ENCODE peak calls at places on chromosomes 12 and 14, in ten cellular contexts. Z is psoas muscle; B is neural progenitor cell; Q is lung; E is lower lobe of right lung; A is fibroblast of lung; Y is adrenal gland; I is SK-N-SH; L is CD4-positive, alpha-beta T cell; O is heart left ventricle. G is an unnamed sample.

GRCh38 chr14:89628521-89628920 is 211.5 kb upstream of the FOXN3 start:
- DNase-seq in Z (no peak), B (no peak), Q (no peak), E (no peak), A (no peak), Y (no peak), I (no peak), L (no peak), O (no peak), G (no peak)

GRCh38 chr14:90409209-90409730 is 12.4 kb downstream of the CALM1 start:
- DNase-seq in Z (peak; percentile 38), B (no peak), Q (no peak), E (no peak), A (peak; percentile 99), Y (peak; percentile 34), I (no peak), L (no peak), O (peak; percentile 81), G (peak; percentile 57)

GRCh38 chr12:57803317-57803893 is 15.1 kb downstream of the AVIL start:
- DNase-seq in Z (no peak), B (peak; percentile 66), Q (peak; percentile 36), E (no peak), A (peak; percentile 37), Y (peak; percentile 53), I (peak; percentile 68), L (peak; percentile 10), O (peak; percentile 62), G (peak; percentile 70)

GRCh38 chr12:110165540-110166159 is 41.5 kb downstream of the IFT81 start:
- DNase-seq in Z (no peak), B (no peak), Q (no peak), E (no peak), A (no peak), Y (no peak), I (no peak), L (no peak), O (no peak), G (no peak)

GRCh38 chr14:101821528-101821927 is 60.0 kb downstream of the PPP2R5C start:
- DNase-seq in Z (no peak), B (no peak), Q (no peak), E (no peak), A (no peak), Y (no peak), I (no peak), L (peak; percentile 47), O (no peak), G (no peak)

GRCh38 chr14:69151458-69152180 is 1.3 kb downstream of the DCAF5 start:
- DNase-seq in Z (peak; percentile 71), B (peak; percentile 96), Q (peak; percentile 73), E (peak; percentile 84), A (peak; percentile 71), Y (peak; percentile 76), I (peak; percentile 93), L (peak; percentile 68), O (peak; percentile 83), G (peak; percentile 73)

GRCh38 chr14:75252254-75252837 is 26.3 kb upstream of the FOS start:
- DNase-seq in Z (no peak), B (no peak), Q (no peak), E (no peak), A (no peak), Y (no peak), I (no peak), L (no peak), O (no peak), G (peak; percentile 49)

GRCh38 chr12:67377541-67377940 is 108.4 kb downstream of the CAND1 start:
- DNase-seq in Z (no peak), B (no peak), Q (no peak), E (no peak), A (no peak), Y (no peak), I (no peak), L (no peak), O (no peak), G (peak; percentile 26)

GRCh38 chr12:118035194-118036041 is 18.9 kb downstream of the RFC5 start:
- DNase-seq in Z (no peak), B (peak; percentile 5), Q (no peak), E (no peak), A (peak; percentile 31), Y (no peak), I (peak; percentile 27), L (no peak), O (no peak), G (no peak)
- H3K27ac ChIP-seq in Z (no peak overlapping the region), B (no peak overlapping the region), Q (no peak overlapping the region), E (no peak overlapping the region), A (peak overlapping the region; percentile 53), Y (no peak overlapping the region), I (no peak overlapping the region), L (peak overlapping the region; percentile 31), O (no peak overlapping the region), G (peak overlapping the region; percentile 31)

GRCh38 chr14:33848009-33848408 is 102.9 kb downstream of the EGLN3 start:
- DNase-seq in Z (no peak), B (no peak), Q (no peak), E (no peak), A (no peak), Y (no peak), I (no peak), L (no peak), O (no peak), G (no peak)

GRCh38 chr14:33849455-33849801 is 101.4 kb downstream of the EGLN3 start:
- DNase-seq in Z (no peak), B (no peak), Q (no peak), E (no peak), A (no peak), Y (no peak), I (no peak), L (no peak), O (no peak), G (no peak)

GRCh38 chr14:33847066-33847465 is 103.8 kb downstream of the EGLN3 start:
- DNase-seq in Z (no peak), B (no peak), Q (no peak), E (no peak), A (peak; percentile 87), Y (no peak), I (no peak), L (no peak), O (no peak), G (no peak)

GRCh38 chr14:33850826-33851225 is 100.0 kb downstream of the EGLN3 start:
- DNase-seq in Z (no peak), B (no peak), Q (no peak), E (no peak), A (no peak), Y (no peak), I (no peak), L (no peak), O (no peak), G (no peak)

DNA sequence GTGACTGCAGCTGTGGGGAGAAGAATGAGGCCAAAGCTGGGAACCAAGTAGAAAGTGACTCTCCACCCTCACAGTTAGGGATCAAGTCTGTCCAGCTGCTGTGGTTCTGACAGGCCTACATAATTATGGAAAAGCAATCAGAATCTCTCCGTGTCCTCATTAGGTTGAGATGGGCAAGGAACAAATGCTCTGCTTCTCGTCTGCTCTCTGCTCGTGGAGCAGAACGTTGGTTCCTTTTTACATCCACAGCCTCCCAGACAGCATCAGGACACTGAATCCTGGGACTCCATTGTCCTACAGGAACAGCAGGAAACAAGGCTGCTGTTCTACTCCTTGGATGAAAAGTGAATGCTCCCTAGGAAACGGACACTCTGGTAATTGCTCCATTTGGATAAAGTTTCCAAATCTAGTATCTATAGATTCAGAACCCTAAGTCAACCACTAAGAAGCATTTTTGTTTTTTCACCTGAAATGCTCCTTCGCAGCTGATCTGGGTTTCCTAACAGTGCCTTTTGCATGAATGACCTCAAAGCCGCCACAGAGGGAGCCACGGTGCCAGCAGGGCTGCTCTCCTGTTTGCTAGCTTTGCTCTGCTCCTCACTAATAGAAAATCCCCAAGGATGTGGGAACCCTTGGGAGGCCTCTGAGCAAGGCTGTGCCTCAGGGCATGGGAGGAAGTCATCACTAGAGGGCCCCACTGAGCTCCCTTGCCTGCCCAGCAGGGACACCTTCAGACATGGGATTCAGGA is 102.0 kb downstream of the EGLN3 start:
- DNase-seq in Z (peak; percentile 32), B (peak; percentile 94), Q (peak; percentile 41), E (no peak), A (peak; percentile 49), Y (peak; percentile 53), I (peak; percentile 50), L (no peak), O (peak; percentile 72), G (peak; percentile 34)
- TF ChIP-seq CTCF in Z (peak; percentile 70), B (peak; percentile 96), Q (peak; percentile 7), E (peak; percentile 56), A (peak; percentile 36), Y (peak; percentile 55), I (peak; percentile 65), L (no peak), O (peak; percentile 79), G (peak; percentile 23)

GRCh38 chr14:93981316-93981715 is 4.9 kb upstream of the ASB2 start:
- DNase-seq in Z (no peak), B (no peak), Q (no peak), E (no peak), A (no peak), Y (no peak), I (no peak), L (no peak), O (no peak), G (no peak)

GRCh38 chr14:93981874-93982683 is 5.7 kb upstream of the ASB2 start:
- DNase-seq in Z (no peak), B (peak; percentile 22), Q (no peak), E (no peak), A (no peak), Y (no peak), I (no peak), L (no peak), O (no peak), G (no peak)

GRCh38 chr14:93982684-93983007 is 6.3 kb upstream of the ASB2 start:
- DNase-seq in Z (no peak), B (no peak), Q (no peak), E (peak; percentile 28), A (no peak), Y (no peak), I (no peak), L (no peak), O (peak; percentile 66), G (no peak)

GRCh38 chr14:93984987-93985410 is 8.6 kb upstream of the ASB2 start:
- DNase-seq in Z (peak; percentile 72), B (peak; percentile 65), Q (no peak), E (peak; percentile 27), A (peak; percentile 97), Y (peak; percentile 90), I (peak; percentile 47), L (no peak), O (no peak), G (peak; percentile 26)

DNA sequence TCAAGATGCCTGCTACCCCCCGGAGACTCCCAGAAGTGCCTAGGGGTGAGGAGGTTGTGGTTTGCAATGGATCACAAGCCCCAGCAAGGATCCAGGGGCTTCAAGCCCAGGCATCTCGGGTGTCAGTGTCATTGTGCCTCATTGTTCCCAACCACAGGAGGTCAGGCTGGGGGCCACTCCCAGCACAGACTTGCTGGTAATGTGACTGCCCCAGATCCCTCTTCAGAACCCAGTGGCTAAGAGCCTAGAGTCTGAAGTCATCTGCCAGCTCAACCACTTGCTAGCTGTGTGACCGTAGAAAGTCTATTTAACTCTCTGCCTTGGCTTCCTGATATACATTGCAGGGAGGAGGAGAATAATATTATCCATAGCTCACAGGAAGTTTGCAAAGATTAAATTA is 7.7 kb upstream of the ASB2 start:
- DNase-seq in Z (peak; percentile 55), B (no peak), Q (no peak), E (peak; percentile 26), A (peak; percentile 69), Y (no peak), I (no peak), L (no peak), O (no peak), G (no peak)
- H3K27ac ChIP-seq in Z (peak overlapping the region; percentile 98), B (no peak overlapping the region), Q (no peak overlapping the region), E (no peak overlapping the region), A (no peak overlapping the region), Y (no peak overlapping the region), I (no peak overlapping the region), L (no peak overlapping the region), O (peak overlapping the region; percentile 90), G (no peak overlapping the region)

DNA sequence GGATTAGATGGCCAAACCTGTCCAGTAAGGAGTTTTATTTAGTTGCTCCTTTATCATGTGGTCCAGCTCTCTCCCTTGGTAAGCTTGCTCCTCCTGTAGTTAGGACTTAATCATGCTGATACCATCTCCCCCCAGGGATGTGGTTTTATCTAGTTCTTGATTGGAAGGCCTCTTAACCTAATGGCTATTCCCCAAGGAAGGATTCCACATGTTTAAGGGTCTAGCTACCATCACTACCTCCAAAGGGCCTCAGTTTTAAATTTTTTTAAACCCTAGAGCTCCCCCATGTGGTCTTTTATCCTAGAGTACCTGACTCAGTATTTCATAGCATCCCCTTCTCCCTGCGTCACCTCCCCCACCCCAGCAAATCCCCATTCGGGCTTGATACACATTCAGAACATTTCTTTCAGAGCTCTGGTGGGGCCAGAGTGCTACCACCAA is 22.5 kb downstream of the MAP3K12 start:
- DNase-seq in Z (no peak), B (peak; percentile 46), Q (no peak), E (no peak), A (no peak), Y (no peak), I (peak; percentile 67), L (no peak), O (no peak), G (no peak)
- TF ChIP-seq CTCF in Z (peak; percentile 22), B (peak; percentile 54), Q (no peak), E (peak; percentile 20), A (peak; percentile 22), Y (peak; percentile 23), I (peak; percentile 58), L (peak; percentile 35), O (peak; percentile 47), G (peak; percentile 35)